ENCODE peak calls at places on chromosomes 13 and 19, in nine cellular contexts. M is Panc1, L is endothelial cell, F is ELR, Y is DMS 273 treated with DMSO at 0.1 percent for 48 hours, Q is A549, H is tibial nerve, U is iPS DF 6.9, D is mammary epithelial cell. K is an unnamed sample.

GRCh38 chr13:33496336-33496735 is 210.8 kb upstream of the STARD13 start:
- DNase-seq in Y (no peak), F (peak), L (no peak), D (no peak), U (no peak), H (no peak), Q (no peak), M (no peak), K (no peak)

GRCh38 chr13:76350399-76350798 is 535.8 kb downstream of the KCTD12 start:
- DNase-seq in F (no peak), L (no peak), U (no peak), Q (no peak), M (no peak), H (no peak), Y (no peak), D (no peak), K (no peak)

GRCh38 chr19:3179739-3180293 is 1.2 kb downstream of the S1PR4 start:
- DNase-seq in Q (no peak), D (no peak), Y (no peak), H (no peak), L (no peak), U (no peak), M (no peak), F (no peak), K (no peak)

GRCh38 chr13:24212674-24213073 is 52.2 kb downstream of the SPATA13 start:
- DNase-seq in L (no peak), H (no peak), M (no peak), U (no peak), Q (no peak), F (no peak), Y (no peak), D (no peak), K (no peak)

GRCh38 chr19:6813659-6814058 is 41.2 kb downstream of the VAV1 start:
- DNase-seq in Y (no peak), D (no peak), L (no peak), F (no peak), Q (no peak), U (no peak), H (no peak), M (no peak), K (no peak)

GRCh38 chr19:55132453-55133129 is 15.2 kb upstream of the PPP1R12C start:
- DNase-seq in H (no peak), U (no peak), F (no peak), M (no peak), Y (no peak), D (no peak), Q (no peak), L (no peak), K (no peak)

GRCh38 chr13:99740261-99740979 is 231.1 kb downstream of the ZIC5 start:
- DNase-seq in M (no peak), U (no peak), Y (no peak), D (no peak), L (no peak), Q (no peak), F (peak), H (no peak), K (no peak)

GRCh38 chr13:34201050-34201913 is 383.3 kb downstream of the RFC3 start:
- DNase-seq in F (peak), H (no peak), U (no peak), L (no peak), D (no peak), Y (no peak), M (no peak), Q (peak), K (peak)

GRCh38 chr13:29435125-29435911 is 160.2 kb downstream of the SLC7A1 start:
- DNase-seq in Q (no peak), M (no peak), F (peak), Y (no peak), L (no peak), H (no peak), D (peak), U (no peak), K (peak)

GRCh38 chr13:114062754-114063153 is 69.7 kb downstream of the RASA3 start:
- DNase-seq in Q (no peak), M (no peak), F (no peak), L (no peak), Y (no peak), D (no peak), U (no peak), H (no peak), K (peak)

GRCh38 chr13:44972956-44973581 is 16.2 kb downstream of the NUFIP1 start:
- DNase-seq in F (peak), M (no peak), D (no peak), Q (peak), Y (no peak), U (no peak), H (no peak), L (no peak), K (peak)

GRCh38 chr13:77391475-77391874 is 64.6 kb upstream of the MYCBP2 start:
- DNase-seq in Q (no peak), U (no peak), H (no peak), L (no peak), Y (no peak), M (no peak), F (no peak), D (no peak), K (no peak)

GRCh38 chr13:21234537-21234936 is 58.1 kb downstream of the MRPL57 start:
- DNase-seq in D (peak), Q (no peak), F (peak), L (no peak), Y (no peak), U (no peak), M (no peak), H (no peak), K (peak)

GRCh38 chr19:54955356-54955755 is 8.0 kb upstream of the NLRP7 start:
- DNase-seq in Y (no peak), L (no peak), M (no peak), F (no peak), H (no peak), U (no peak), Q (no peak), D (no peak), K (no peak)

GRCh38 chr19:16869331-16869972 is 19.3 kb upstream of the F2RL3 start:
- DNase-seq in H (no peak), F (no peak), M (no peak), D (no peak), L (no peak), Q (no peak), U (no peak), Y (no peak), K (no peak)

GRCh38 chr13:98328511-98328910 is 151.4 kb upstream of the RNF113B start:
- DNase-seq in M (no peak), D (no peak), Y (no peak), H (no peak), F (no peak), L (no peak), Q (no peak), U (no peak), K (no peak)

GRCh38 chr19:36093146-36093662 is 17.7 kb upstream of the OVOL3 start:
- DNase-seq in Y (no peak), L (no peak), U (no peak), H (no peak), Q (no peak), F (no peak), M (no peak), D (no peak), K (no peak)

GRCh38 chr19:11168568-11168967 is 13.0 kb upstream of the SPC24 start:
- DNase-seq in F (peak), M (peak), U (no peak), Y (no peak), D (peak), H (no peak), L (no peak), Q (peak), K (peak)

GRCh38 chr19:12665646-12666304 is 767 bp downstream of the MAN2B1 start:
- DNase-seq in Q (no peak), M (no peak), F (peak), D (no peak), H (no peak), U (no peak), Y (no peak), L (no peak), K (no peak)